ENCODE peak calls at places on chromosomes 1 and 21, in six cellular contexts. U, N, B, Q, K and O are unnamed samples.

GRCh38 chr21:34235514-34235913 is 128.3 kb upstream of the KCNE2 start:
- DNase-seq in U (no peak), N (no peak), B (no peak), Q (no peak), K (no peak), O (no peak)

GRCh38 chr1:103459385-103459784 is 66.1 kb upstream of the RNPC3 start:
- DNase-seq in U (peak), N (no peak), B (no peak), Q (no peak), K (no peak), O (no peak)

GRCh38 chr1:246978785-246979184 is 29.1 kb downstream of the ZNF695 start:
- DNase-seq in U (no peak), N (no peak), B (no peak), Q (no peak), K (no peak), O (no peak)

GRCh38 chr1:3355894-3356826 is 98.3 kb upstream of the ARHGEF16 start:
- DNase-seq in U (no peak), N (no peak), B (no peak), Q (no peak), K (no peak), O (no peak)

GRCh38 chr21:33684068-33684467 is 41.8 kb downstream of the ITSN1 start:
- DNase-seq in U (no peak), N (no peak), B (no peak), Q (no peak), K (no peak), O (no peak)

GRCh38 chr1:243718893-243719292 is 131.2 kb downstream of the AKT3 start:
- DNase-seq in U (no peak), N (no peak), B (no peak), Q (peak), K (no peak), O (no peak)

GRCh38 chr21:34579411-34579810 is 35.5 kb downstream of the RCAN1 start:
- DNase-seq in U (no peak), N (no peak), B (no peak), Q (peak), K (no peak), O (no peak)

GRCh38 chr1:240295811-240296210 is 204.1 kb downstream of the FMN2 start:
- DNase-seq in U (no peak), N (no peak), B (no peak), Q (no peak), K (no peak), O (no peak)

GRCh38 chr1:93437976-93438605 is 9.8 kb upstream of the FNBP1L start:
- DNase-seq in U (no peak), N (no peak), B (peak), Q (no peak), K (no peak), O (no peak)

GRCh38 chr1:23098463-23099170 is 70.0 kb downstream of the LUZP1 start:
- DNase-seq in U (peak), N (peak), B (peak), Q (no peak), K (peak), O (no peak)

GRCh38 chr1:16202281-16203210 is 9.9 kb downstream of the ARHGEF19 start:
- DNase-seq in U (no peak), N (no peak), B (no peak), Q (no peak), K (no peak), O (no peak)

GRCh38 chr1:220748091-220748934 is at the start of gene MTARC2:
- DNase-seq in U (peak), N (peak), B (peak), Q (peak), K (peak), O (peak)

GRCh38 chr21:31180256-31181088 is 142.2 kb upstream of the KRTAP19-8 start:
- DNase-seq in U (peak), N (no peak), B (no peak), Q (no peak), K (no peak), O (no peak)

GRCh38 chr1:45644661-45645060 is 20.8 kb upstream of the CCDC17 start:
- DNase-seq in U (no peak), N (no peak), B (no peak), Q (no peak), K (no peak), O (no peak)

GRCh38 chr1:2214541-2215241 is 13.4 kb upstream of the SKI start:
- DNase-seq in U (no peak), N (peak), B (no peak), Q (no peak), K (no peak), O (no peak)

GRCh38 chr1:235644693-235645305 is 4.8 kb downstream of the GNG4 start:
- DNase-seq in U (no peak), N (no peak), B (no peak), Q (no peak), K (no peak), O (no peak)

GRCh38 chr21:38920631-38921398 is 115.1 kb downstream of the ETS2 start:
- DNase-seq in U (no peak), N (peak), B (no peak), Q (peak), K (no peak), O (no peak)

GRCh38 chr1:37734629-37735591 is 30.0 kb downstream of the EPHA10 start:
- DNase-seq in U (no peak), N (no peak), B (no peak), Q (no peak), K (no peak), O (no peak)

GRCh38 chr1:36492491-36492890 is 9.8 kb upstream of the CSF3R start:
- DNase-seq in U (no peak), N (peak), B (no peak), Q (no peak), K (no peak), O (no peak)

GRCh38 chr1:211478801-211479619 is 13.0 kb downstream of the RD3 start:
- DNase-seq in U (no peak), N (peak), B (no peak), Q (no peak), K (no peak), O (no peak)

GRCh38 chr1:82464362-82464931 is 663.7 kb downstream of the ADGRL2 start:
- DNase-seq in U (peak), N (peak), B (peak), Q (no peak), K (no peak), O (no peak)

GRCh38 chr1:183925947-183926346 is 111.6 kb downstream of the COLGALT2 start:
- DNase-seq in U (no peak), N (no peak), B (no peak), Q (no peak), K (no peak), O (no peak)

GRCh38 chr1:225746361-225747179 is 31.1 kb upstream of the SRP9 start:
- DNase-seq in U (peak), N (peak), B (no peak), Q (no peak), K (peak), O (no peak)

GRCh38 chr1:201127755-201128455 is 921 bp upstream of the ASCL5 start:
- DNase-seq in U (no peak), N (no peak), B (no peak), Q (no peak), K (no peak), O (no peak)

GRCh38 chr21:29265690-29266479 is 32.8 kb upstream of the BACH1 start:
- DNase-seq in U (no peak), N (no peak), B (no peak), Q (no peak), K (no peak), O (no peak)

GRCh38 chr1:210596641-210597040 is 267.9 kb downstream of the HHAT start:
- DNase-seq in U (no peak), N (no peak), B (no peak), Q (no peak), K (no peak), O (no peak)

GRCh38 chr1:98351506-98352038 is 309.9 kb upstream of the SNX7 start:
- DNase-seq in U (no peak), N (no peak), B (no peak), Q (no peak), K (no peak), O (no peak)

GRCh38 chr1:29747136-29747670 is 510.9 kb downstream of the PTPRU start:
- DNase-seq in U (no peak), N (no peak), B (no peak), Q (no peak), K (no peak), O (no peak)

GRCh38 chr1:156499703-156500577 is 635 bp downstream of the MEF2D start:
- DNase-seq in U (peak), N (no peak), B (no peak), Q (no peak), K (peak), O (peak)

GRCh38 chr21:16419188-16419874 is 689.5 kb downstream of the USP25 start:
- DNase-seq in U (peak), N (peak), B (peak), Q (no peak), K (no peak), O (no peak)

GRCh38 chr1:155466996-155467395 is 95.6 kb downstream of the ASH1L start:
- DNase-seq in U (no peak), N (no peak), B (no peak), Q (peak), K (no peak), O (no peak)

GRCh38 chr1:27301052-27301422 is 20.9 kb upstream of the TMEM222 start:
- DNase-seq in U (no peak), N (no peak), B (no peak), Q (no peak), K (no peak), O (no peak)
- TF ChIP-seq CTCF in U (no peak), N (no peak), B (no peak), Q (no peak), K (peak), O (peak)

GRCh38 chr1:48139275-48139674 is 83.2 kb upstream of the SLC5A9 start:
- DNase-seq in U (no peak), N (no peak), B (no peak), Q (no peak), K (no peak), O (no peak)
- TF ChIP-seq CTCF in U (no peak), N (no peak), B (no peak), Q (no peak), K (no peak), O (no peak)

GRCh38 chr1:177334276-177334675 is 163.5 kb downstream of the BRINP2 start:
- DNase-seq in U (no peak), N (no peak), B (no peak), Q (no peak), K (no peak), O (no peak)
- TF ChIP-seq CTCF in U (no peak), N (no peak), B (no peak), Q (no peak), K (no peak), O (no peak)

GRCh38 chr1:59295603-59296002 is 1.3 kb upstream of the FGGY start:
- DNase-seq in U (no peak), N (no peak), B (no peak), Q (no peak), K (no peak), O (no peak)

GRCh38 chr1:59294423-59294822 is 2.5 kb upstream of the FGGY start:
- DNase-seq in U (no peak), N (no peak), B (no peak), Q (no peak), K (no peak), O (no peak)

GRCh38 chr1:59298710-59299346 is 1.9 kb downstream of the FGGY start:
- DNase-seq in U (no peak), N (no peak), B (no peak), Q (no peak), K (no peak), O (no peak)

GRCh38 chr1:59298178-59298583 is 1.3 kb downstream of the FGGY start:
- DNase-seq in U (peak), N (no peak), B (no peak), Q (no peak), K (no peak), O (no peak)

GRCh38 chr1:59296358-59297256 is at the start of gene FGGY:
- DNase-seq in U (peak), N (peak), B (peak), Q (peak), K (peak), O (peak)
- TF ChIP-seq CTCF in U (no peak), N (no peak), B (no peak), Q (no peak), K (no peak), O (no peak)

DNA sequence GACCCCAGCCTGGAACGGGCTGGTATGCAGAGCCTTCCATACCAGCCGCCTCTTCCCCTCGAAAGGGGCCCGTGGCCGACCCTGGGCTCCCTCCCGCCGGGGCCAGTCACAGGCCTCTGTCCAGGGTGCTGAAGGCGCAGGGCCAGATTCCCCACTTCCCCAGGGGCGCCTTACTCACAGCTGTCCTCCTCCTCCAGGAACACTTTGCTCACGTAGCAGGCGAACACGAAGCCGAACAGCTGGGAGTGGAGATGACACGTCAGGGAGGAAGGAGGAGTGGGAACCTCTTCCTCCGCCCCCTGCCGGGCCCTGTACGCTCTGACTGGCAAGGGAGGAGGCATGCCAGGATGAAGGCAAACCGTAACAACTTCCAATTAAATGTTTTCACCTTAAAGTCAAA is 57.3 kb downstream of the NKAIN1 start:
- DNase-seq in U (peak), N (peak), B (peak), Q (peak), K (peak), O (peak)
- TF ChIP-seq CTCF in U (no peak), N (no peak), B (peak), Q (peak), K (no peak), O (no peak)

GRCh38 chr1:85024736-85025135 is 23.6 kb downstream of the MCOLN3 start:
- DNase-seq in U (no peak), N (no peak), B (no peak), Q (no peak), K (no peak), O (no peak)
- TF ChIP-seq CTCF in U (no peak), N (no peak), B (no peak), Q (no peak), K (no peak), O (no peak)

GRCh38 chr1:91744973-91745648 is 140.8 kb downstream of the TGFBR3 start:
- DNase-seq in U (peak), N (no peak), B (peak), Q (no peak), K (no peak), O (no peak)
- TF ChIP-seq CTCF in U (no peak), N (no peak), B (peak), Q (no peak), K (no peak), O (no peak)

GRCh38 chr1:177451191-177451590 is 280.4 kb downstream of the BRINP2 start:
- DNase-seq in U (no peak), N (no peak), B (no peak), Q (no peak), K (no peak), O (no peak)
- TF ChIP-seq CTCF in U (no peak), N (no peak), B (no peak), Q (no peak), K (no peak), O (no peak)

DNA sequence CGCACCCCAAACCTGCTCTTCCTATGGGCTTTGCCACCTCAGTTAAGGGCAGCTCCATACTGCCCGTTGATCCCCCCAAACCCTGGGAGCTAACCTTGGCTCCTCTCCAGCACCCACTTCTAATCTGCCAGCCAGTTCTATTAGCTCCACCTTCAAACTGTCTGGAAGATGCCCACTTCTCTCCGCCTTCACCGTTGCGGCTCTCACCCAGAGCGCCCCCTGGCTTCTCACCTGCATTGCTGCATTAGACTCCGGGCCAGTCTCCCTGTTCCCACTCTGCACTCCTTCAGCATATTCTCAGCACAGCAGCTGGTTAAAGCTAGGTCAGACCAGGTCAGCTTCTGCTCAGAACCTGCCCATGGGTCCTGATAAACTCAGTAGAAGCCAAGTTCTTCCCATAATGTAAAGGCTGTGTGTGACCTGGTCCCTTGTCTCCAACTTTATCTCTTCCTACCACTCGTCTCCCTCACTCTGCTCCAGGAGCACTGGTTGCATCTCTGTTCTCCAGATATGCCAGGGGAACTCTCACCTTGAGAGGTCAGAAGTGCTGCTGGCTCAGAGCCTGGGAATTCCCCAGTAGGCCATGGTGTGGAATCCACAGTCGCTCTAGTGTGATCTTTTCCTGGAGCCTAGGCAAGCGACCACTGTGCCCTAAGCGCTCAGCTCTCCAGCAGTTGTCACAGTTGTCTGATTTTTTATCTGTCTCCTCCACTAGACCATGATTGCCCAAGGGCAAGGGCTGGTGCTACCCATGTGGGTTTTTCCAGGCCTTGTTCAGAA is 150.3 kb downstream of the HMGB4 start:
- DNase-seq in U (no peak), N (peak), B (no peak), Q (no peak), K (peak), O (peak)
- TF ChIP-seq CTCF in U (no peak), N (peak), B (peak), Q (peak), K (peak), O (peak)

GRCh38 chr1:164623805-164624204 is 64.8 kb downstream of the PBX1 start:
- DNase-seq in U (no peak), N (no peak), B (no peak), Q (no peak), K (no peak), O (no peak)

GRCh38 chr1:164614316-164614715 is 55.3 kb downstream of the PBX1 start:
- DNase-seq in U (no peak), N (no peak), B (no peak), Q (no peak), K (no peak), O (no peak)

GRCh38 chr1:164617607-164618564 is 58.9 kb downstream of the PBX1 start:
- DNase-seq in U (peak), N (peak), B (no peak), Q (no peak), K (peak), O (no peak)

GRCh38 chr1:164622057-164622840 is 63.3 kb downstream of the PBX1 start:
- DNase-seq in U (no peak), N (no peak), B (no peak), Q (no peak), K (no peak), O (no peak)

DNA sequence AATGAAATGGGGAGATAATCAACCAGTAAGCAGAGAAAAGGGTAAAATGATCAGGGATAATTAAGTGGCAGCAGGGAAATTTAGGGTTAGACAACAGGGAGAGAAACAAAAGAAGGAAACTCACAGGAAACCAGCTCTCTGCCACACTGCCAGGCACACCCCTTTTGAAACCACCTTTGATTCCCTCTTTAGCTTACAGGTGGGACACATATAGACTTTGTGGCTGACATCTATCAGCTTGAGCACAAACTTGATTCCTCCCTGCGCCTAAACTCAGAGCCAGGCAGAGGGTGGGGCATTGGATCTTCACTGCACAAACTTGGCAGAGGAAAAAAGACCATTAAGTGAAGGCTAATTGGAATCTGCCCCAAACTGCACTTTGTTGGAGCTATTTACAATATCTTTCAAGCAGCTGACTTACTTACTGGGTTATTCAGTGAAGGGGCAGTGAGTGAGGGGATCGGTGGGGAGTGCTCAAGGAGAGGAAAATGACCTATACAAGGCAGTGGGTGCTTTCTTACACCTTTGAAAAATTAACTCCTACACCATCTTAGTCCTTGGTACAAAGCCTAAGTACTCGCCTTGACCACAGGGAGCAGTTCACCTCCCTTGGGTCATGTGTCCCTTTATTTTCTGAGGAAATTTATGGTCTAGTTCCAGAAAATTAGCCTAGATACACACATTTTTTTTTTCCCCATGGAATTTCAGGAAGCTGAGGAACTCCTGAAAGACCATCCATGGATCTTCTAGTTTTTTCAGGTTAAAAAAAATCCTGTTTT is 60.2 kb downstream of the PBX1 start:
- DNase-seq in U (no peak), N (no peak), B (no peak), Q (no peak), K (no peak), O (no peak)
- TF ChIP-seq CTCF in U (no peak), N (no peak), B (no peak), Q (no peak), K (no peak), O (no peak)